ENCODE peak calls at places on chromosomes 7 and 10, in six cellular contexts. G is activated T-helper 1 cell treated with Interleukin-2 at 50 U/mL for 16 hours, E is KG1, Y is AG09319, N is naive B cell, U is skeletal muscle cell. L is an unnamed sample.

GRCh38 chr10:11164806-11165590 is 147.3 kb downstream of the CELF2 start:
- DNase-seq in U (peak), G (peak), N (peak), Y (peak), E (no peak), L (no peak)

GRCh38 chr7:122407195-122407594 is 102.6 kb upstream of the FEZF1 start:
- DNase-seq in G (no peak), U (no peak), Y (no peak), E (no peak), N (no peak), L (no peak)

GRCh38 chr7:157488326-157488725 is 151.5 kb downstream of the DNAJB6 start:
- DNase-seq in G (no peak), U (no peak), Y (no peak), E (no peak), N (no peak), L (no peak)

GRCh38 chr7:66352071-66352470 is 146.9 kb downstream of the TPST1 start:
- DNase-seq in E (no peak), N (no peak), U (no peak), G (no peak), Y (no peak), L (no peak)

GRCh38 chr10:30200019-30200415 is 140.6 kb upstream of the JCAD start:
- DNase-seq in E (no peak), N (no peak), U (no peak), G (no peak), Y (no peak), L (no peak)

GRCh38 chr10:125691160-125691981 is 8.4 kb upstream of the TEX36 start:
- DNase-seq in E (no peak), U (no peak), G (no peak), Y (peak), N (no peak), L (peak)

GRCh38 chr10:61464461-61465215 is 11.5 kb upstream of the TMEM26 start:
- DNase-seq in N (no peak), Y (peak), E (no peak), U (peak), G (no peak), L (peak)

GRCh38 chr7:96303105-96303685 is 18.7 kb downstream of the SLC25A13 start:
- DNase-seq in G (no peak), Y (no peak), E (no peak), U (no peak), N (no peak), L (no peak)

GRCh38 chr10:34319197-34319846 is 495.8 kb downstream of the PARD3 start:
- DNase-seq in Y (peak), U (peak), G (no peak), E (no peak), N (no peak), L (peak)

GRCh38 chr10:74502963-74503608 is 323.3 kb upstream of the KAT6B start:
- DNase-seq in Y (no peak), U (peak), N (no peak), E (no peak), G (no peak), L (no peak)

GRCh38 chr7:98702021-98702420 is 84.9 kb downstream of the NPTX2 start:
- DNase-seq in E (no peak), U (no peak), Y (no peak), N (no peak), G (no peak), L (no peak)

GRCh38 chr10:28505359-28505959 is 27.5 kb upstream of the WAC start:
- DNase-seq in G (no peak), E (no peak), N (no peak), U (no peak), Y (no peak), L (no peak)

GRCh38 chr10:104809288-104810090 is 168.4 kb downstream of the SORCS3 start:
- DNase-seq in G (no peak), N (no peak), E (no peak), Y (no peak), U (peak), L (no peak)

GRCh38 chr7:6729492-6730342 is 23.0 kb upstream of the ZNF12 start:
- DNase-seq in E (peak), Y (peak), N (peak), G (peak), U (peak), L (peak)

GRCh38 chr10:20330246-20330645 is 514.0 kb downstream of the PLXDC2 start:
- DNase-seq in G (no peak), Y (no peak), N (no peak), U (no peak), E (no peak), L (peak)